ENCODE peak calls at places on chromosomes 16 and 17, in six cellular contexts. C is A549, M is HepG2, T is K562, R is GM12878, V is endothelial cell of umbilical vein. W is an unnamed sample.

GRCh38 chr17:44308320-44308818 is at the start of gene RUNDC3A:
- DNase-seq in M (peak), T (peak), V (peak), C (peak), R (no peak), W (peak)

GRCh38 chr17:46943511-46944393 is 20.8 kb downstream of the GOSR2 start:
- DNase-seq in C (no peak), R (no peak), M (peak), T (peak), V (peak), W (peak)

GRCh38 chr16:85327731-85328664 is 215.7 kb upstream of the CIBAR2 start:
- DNase-seq in V (peak), M (no peak), T (peak), C (no peak), R (no peak), W (no peak)

GRCh38 chr17:8225813-8226535 is 15.6 kb upstream of the AURKB start:
- DNase-seq in M (no peak), T (peak), R (peak), C (peak), V (peak), W (peak)

GRCh38 chr17:58643147-58643546 is 48.7 kb downstream of the TEX14 start:
- DNase-seq in T (no peak), M (no peak), C (peak), V (peak), R (no peak), W (no peak)

GRCh38 chr17:60971515-60972369 is 294.1 kb downstream of the BCAS3 start:
- DNase-seq in R (peak), V (peak), T (peak), C (peak), M (peak), W (peak)

GRCh38 chr16:901715-902601 is 68.8 kb downstream of the LMF1 start:
- DNase-seq in V (no peak), M (no peak), T (no peak), R (no peak), C (no peak), W (no peak)

GRCh38 chr16:27211026-27211425 is 7.7 kb downstream of the KDM8 start:
- DNase-seq in C (no peak), R (no peak), T (no peak), M (no peak), V (no peak), W (no peak)

GRCh38 chr16:11390573-11391495 is 45.6 kb downstream of the RMI2 start:
- DNase-seq in T (no peak), C (no peak), M (no peak), V (no peak), R (no peak), W (no peak)

GRCh38 chr17:4901108-4901647 is 1.7 kb downstream of the CHRNE start:
- DNase-seq in V (no peak), M (no peak), R (no peak), T (no peak), C (no peak), W (no peak)

GRCh38 chr17:57782051-57782490 is 37.0 kb upstream of the CCDC182 start:
- DNase-seq in V (peak), M (no peak), C (no peak), T (no peak), R (no peak), W (peak)

GRCh38 chr16:50449800-50450199 is 81.0 kb upstream of the BRD7 start:
- DNase-seq in M (no peak), C (no peak), R (no peak), V (no peak), T (no peak), W (no peak)
- TF ChIP-seq MAX in M (no peak), C (no peak), R (no peak), V (no peak), T (no peak), W (no peak)

GRCh38 chr17:77394540-77395295 is 253.9 kb downstream of the SEC14L1 start:
- DNase-seq in T (no peak), V (no peak), R (no peak), M (peak), C (no peak), W (no peak)
- TF ChIP-seq MYC in T (no peak), V (no peak), R (no peak), M (peak), C (no peak), W (no peak)

GRCh38 chr16:3000540-3000939 is 12.2 kb upstream of the CLDN9 start:
- DNase-seq in M (no peak), V (no peak), C (no peak), R (no peak), T (no peak), W (no peak)

GRCh38 chr16:3004319-3004718 is 8.4 kb upstream of the CLDN9 start:
- DNase-seq in V (no peak), T (no peak), C (no peak), M (no peak), R (no peak), W (peak)

GRCh38 chr16:3001316-3001715 is 11.4 kb upstream of the CLDN9 start:
- DNase-seq in R (no peak), C (no peak), V (no peak), M (no peak), T (no peak), W (no peak)

GRCh38 chr16:3004781-3005284 is 7.9 kb upstream of the CLDN9 start:
- DNase-seq in R (no peak), C (peak), M (peak), V (no peak), T (peak), W (peak)

GRCh38 chr16:3003582-3004270 is 9.0 kb upstream of the CLDN9 start:
- DNase-seq in R (peak), C (peak), T (peak), M (peak), V (peak), W (peak)
- TF ChIP-seq POLR2A in R (no peak), C (peak), T (no peak), M (no peak), V (no peak), W (no peak)

DNA sequence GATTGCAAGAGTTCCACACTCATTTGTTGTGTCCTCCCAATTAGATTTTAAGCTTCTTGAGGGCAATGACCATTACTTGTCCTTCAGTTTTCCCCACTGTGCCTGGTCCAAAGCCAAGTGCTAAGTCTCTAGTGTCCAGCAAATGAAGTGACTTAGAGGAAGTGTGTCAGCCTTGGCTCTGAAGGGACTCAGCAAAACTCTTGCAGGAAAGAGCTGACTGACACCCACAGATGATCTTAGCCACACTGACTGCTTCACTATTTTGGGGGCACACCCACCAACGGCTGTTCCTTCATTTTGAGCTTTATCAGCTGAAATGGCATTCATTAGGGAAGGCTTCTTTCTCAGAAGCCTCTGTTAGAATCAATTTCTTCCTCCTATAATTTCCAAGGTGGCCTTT is 358.1 kb downstream of the UTP18 start:
- DNase-seq in C (no peak), R (no peak), M (no peak), T (no peak), V (no peak), W (no peak)
- TF ChIP-seq MAX in C (no peak), R (no peak), M (no peak), T (no peak), V (no peak), W (no peak)

DNA sequence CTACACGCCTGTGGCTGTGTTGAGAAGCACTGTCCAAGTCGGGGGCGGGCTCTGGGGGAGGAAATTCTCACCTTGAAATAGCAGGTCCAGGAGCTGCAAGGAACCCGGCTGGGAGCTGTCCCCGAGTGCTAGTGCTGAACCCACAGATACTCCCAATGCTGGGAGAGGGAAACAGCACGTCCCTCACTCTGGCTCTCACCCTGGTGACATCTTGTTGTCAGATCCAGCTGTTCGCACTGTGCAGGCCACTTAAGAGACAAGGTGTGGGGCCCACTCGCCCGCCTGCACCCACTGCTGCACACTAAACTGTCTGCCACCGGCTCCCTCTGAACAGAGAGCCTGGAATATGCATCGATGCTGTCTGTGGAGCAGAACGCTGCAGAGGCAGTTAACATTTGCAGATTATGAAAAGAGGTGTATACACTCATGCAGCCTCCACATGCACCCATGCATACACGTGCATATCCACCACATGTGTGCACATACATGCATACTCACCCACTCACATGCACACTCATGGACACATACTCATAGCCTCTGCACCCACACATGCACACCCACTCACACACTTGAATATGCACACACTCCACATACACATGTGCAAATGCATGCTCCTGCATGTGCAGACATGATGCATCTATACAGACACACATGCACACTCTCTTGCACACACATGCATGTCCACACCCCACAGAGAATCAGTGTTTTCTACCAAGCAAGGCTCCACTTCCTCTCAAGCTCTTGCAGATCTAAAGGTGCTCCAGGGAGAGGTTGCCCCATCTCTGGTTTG is 42.0 kb downstream of the MGAT5B start:
- DNase-seq in C (peak), R (no peak), T (peak), V (peak), M (peak), W (peak)
- TF ChIP-seq MYC in C (no peak), R (no peak), T (no peak), V (no peak), M (no peak), W (no peak)

GRCh38 chr17:39573447-39574298 is 34.0 kb downstream of the NEUROD2 start:
- DNase-seq in C (peak), R (no peak), T (peak), M (peak), V (peak), W (peak)
- TF ChIP-seq POLR2A in C (peak), R (no peak), T (no peak), M (no peak), V (peak), W (no peak)

DNA sequence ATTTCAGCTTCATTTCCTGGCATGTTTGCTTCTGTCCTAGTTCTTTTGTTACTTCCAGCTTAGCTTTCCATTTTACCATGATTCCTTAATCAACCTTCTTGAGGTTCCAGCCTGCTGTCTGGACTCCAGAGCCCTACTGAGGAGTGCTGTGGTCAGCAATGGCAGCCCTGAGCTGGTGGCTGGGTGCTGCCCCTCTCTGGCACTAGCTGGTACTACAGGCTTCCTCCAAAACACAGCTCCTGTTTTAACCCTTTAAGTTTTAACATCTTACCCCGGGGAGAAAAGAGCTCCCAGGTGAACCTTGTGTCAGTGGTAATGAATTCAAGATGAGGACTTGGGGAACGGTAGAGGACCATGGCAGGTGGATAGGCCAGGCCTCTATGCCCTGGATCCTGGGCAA is 395.5 kb downstream of the TMEM114 start:
- DNase-seq in T (peak), R (no peak), V (no peak), M (no peak), C (no peak), W (peak)
- TF ChIP-seq MAX in T (no peak), R (no peak), V (no peak), M (no peak), C (no peak), W (no peak)

GRCh38 chr17:75771334-75772281 is 6.6 kb upstream of the GALK1 start:
- DNase-seq in C (no peak), V (no peak), M (peak), T (no peak), R (no peak), W (no peak)
- TF ChIP-seq MYC in C (no peak), V (no peak), M (no peak), T (no peak), R (no peak), W (no peak)

GRCh38 chr17:77140166-77140877 is 447 bp upstream of the SEC14L1 start:
- DNase-seq in M (peak), C (peak), R (peak), V (peak), T (peak), W (peak)
- TF ChIP-seq POLR2A in M (peak), C (peak), R (peak), V (peak), T (peak), W (peak)

GRCh38 chr17:32494621-32495346 is 8.0 kb downstream of the CDK5R1 start:
- DNase-seq in V (no peak), T (no peak), R (no peak), M (no peak), C (no peak), W (no peak)

GRCh38 chr17:32493581-32494513 is 7.1 kb downstream of the CDK5R1 start:
- DNase-seq in T (no peak), M (no peak), V (no peak), C (no peak), R (no peak), W (no peak)

GRCh38 chr17:32496348-32497078 is 9.7 kb downstream of the CDK5R1 start:
- DNase-seq in M (no peak), C (no peak), T (no peak), V (no peak), R (no peak), W (no peak)

GRCh38 chr17:32497431-32498205 is 10.8 kb downstream of the CDK5R1 start:
- DNase-seq in C (no peak), T (no peak), R (no peak), M (no peak), V (no peak), W (no peak)

DNA sequence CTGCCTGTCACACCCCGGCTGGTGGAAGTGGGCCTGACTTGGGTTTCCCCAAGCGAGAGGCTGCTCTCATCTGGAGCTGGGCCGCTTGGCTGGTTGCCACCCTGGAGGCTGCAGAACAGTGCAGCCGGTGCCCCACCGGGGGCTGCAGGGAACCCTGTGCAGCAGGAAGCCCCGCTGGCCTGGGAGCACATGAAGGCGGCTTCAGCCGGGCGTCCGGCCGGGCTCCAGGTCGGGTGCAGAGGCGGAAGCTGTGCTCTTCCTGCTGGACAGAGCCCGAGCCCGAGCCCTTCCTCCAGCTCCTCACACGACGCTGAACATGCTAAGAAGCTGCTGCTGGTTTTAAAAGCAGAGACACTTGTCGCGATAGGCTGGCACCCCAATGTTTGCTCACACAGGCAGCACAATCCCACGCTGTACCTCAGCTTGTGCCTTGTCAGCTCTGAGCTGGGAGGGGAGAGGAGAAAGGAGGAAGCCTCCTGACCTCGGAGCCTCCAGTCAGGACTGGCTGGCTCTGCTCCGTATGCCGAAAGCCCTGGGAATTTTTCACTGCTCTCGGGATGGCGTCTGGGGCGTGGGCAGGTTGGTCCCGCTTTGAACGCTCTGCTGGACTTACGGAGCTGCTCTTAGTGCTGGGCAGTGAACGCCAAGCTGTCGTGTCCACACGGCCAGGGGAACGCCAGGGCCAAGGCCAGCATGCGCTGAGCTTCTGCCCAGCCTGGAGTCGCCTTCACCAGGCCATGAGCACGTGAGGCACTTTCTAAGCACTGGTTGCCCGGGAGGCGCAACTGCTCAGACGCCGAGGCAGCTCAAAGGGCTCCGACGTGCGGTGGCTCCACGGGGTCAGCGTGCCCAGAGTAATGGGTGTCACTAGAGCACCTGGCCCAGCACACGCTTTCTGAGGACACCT is 8.8 kb downstream of the CDK5R1 start:
- DNase-seq in T (no peak), V (peak), C (no peak), R (no peak), M (no peak), W (no peak)
- TF ChIP-seq MAX in T (no peak), V (no peak), C (no peak), R (no peak), M (no peak), W (no peak)

W was measured in NB4.